ENCODE peak calls at places on chromosomes 6 and 20, in four cellular contexts. P is IMR-90, R is K562, O is GM12878. Y is an unnamed sample.
A peak's percentile ranks its signal among the peaks of the same experiment; 100 is the strongest.

GRCh38 chr6:81901589-81901988 is 149.1 kb upstream of the TENT5A start:
- DNase-seq in P (no peak), R (no peak), O (no peak), Y (no peak)

GRCh38 chr6:122749451-122750050 is 30.0 kb upstream of the FABP7 start:
- DNase-seq in P (no peak), R (no peak), O (no peak), Y (no peak)

GRCh38 chr20:58297394-58297793 is 12.1 kb upstream of the RAB22A start:
- DNase-seq in P (no peak), R (no peak), O (no peak), Y (no peak)

GRCh38 chr6:111727041-111727440 is 121.4 kb upstream of the TRAF3IP2 start:
- DNase-seq in P (peak; percentile 17), R (no peak), O (no peak), Y (no peak)

GRCh38 chr6:142162780-142163179 is 15.7 kb downstream of the VTA1 start:
- DNase-seq in P (no peak), R (no peak), O (no peak), Y (no peak)

GRCh38 chr6:42424906-42425474 is 26.7 kb downstream of the TRERF1 start:
- DNase-seq in P (no peak), R (no peak), O (no peak), Y (no peak)

GRCh38 chr6:87909849-87910248 is 137.8 kb upstream of the SPACA1 start:
- DNase-seq in P (peak; percentile 61), R (no peak), O (no peak), Y (peak; percentile 86)

GRCh38 chr6:49645139-49645538 is 8.5 kb upstream of the RHAG start:
- DNase-seq in P (no peak), R (no peak), O (no peak), Y (no peak)

GRCh38 chr6:152700427-152700826 is 2.7 kb downstream of the MYCT1 start:
- DNase-seq in P (peak; percentile 30), R (no peak), O (no peak), Y (peak; percentile 72)

GRCh38 chr20:32963176-32963575 is 41.1 kb downstream of the SUN5 start:
- DNase-seq in P (no peak), R (peak; percentile 3), O (no peak), Y (no peak)

GRCh38 chr20:35077341-35077740 is 15.3 kb downstream of the TRPC4AP start:
- DNase-seq in P (no peak), R (no peak), O (no peak), Y (no peak)

GRCh38 chr20:11195899-11196558 is 522.2 kb upstream of the JAG1 start:
- DNase-seq in P (peak; percentile 95), R (no peak), O (no peak), Y (peak; percentile 57)

GRCh38 chr20:34095825-34096224 is 16.2 kb downstream of the EIF2S2 start:
- DNase-seq in P (no peak), R (no peak), O (no peak), Y (no peak)

GRCh38 chr6:137903274-137903932 is 36.3 kb downstream of the TNFAIP3 start:
- DNase-seq in P (no peak), R (no peak), O (no peak), Y (no peak)

GRCh38 chr6:132011582-132011981 is 60.4 kb upstream of the CCN2 start:
- DNase-seq in P (no peak), R (no peak), O (no peak), Y (no peak)

GRCh38 chr20:44646641-44647274 is 4.7 kb downstream of the ADA start:
- DNase-seq in P (peak; percentile 77), R (no peak), O (peak; percentile 90), Y (peak; percentile 68)

GRCh38 chr6:21111399-21111725 is 482.2 kb upstream of the SOX4 start:
- DNase-seq in P (peak; percentile 1), R (no peak), O (no peak), Y (peak; percentile 71)

GRCh38 chr20:53657732-53658131 is 64.1 kb upstream of the ZNF217 start:
- DNase-seq in P (no peak), R (peak; percentile 44), O (no peak), Y (no peak)

GRCh38 chr6:21201181-21201580 is 392.4 kb upstream of the SOX4 start:
- DNase-seq in P (no peak), R (no peak), O (no peak), Y (no peak)

GRCh38 chr20:50569864-50570836 is 60.0 kb downstream of the PTPN1 start:
- DNase-seq in P (peak; percentile 37), R (peak; percentile 43), O (peak; percentile 68), Y (peak; percentile 42)

GRCh38 chr6:19804362-19805145 is 32.6 kb upstream of the ID4 start:
- DNase-seq in P (peak; percentile 96), R (peak; percentile 97), O (no peak), Y (peak; percentile 96)

GRCh38 chr6:2674857-2675256 is 75.9 kb downstream of the MYLK4 start:
- DNase-seq in P (no peak), R (no peak), O (no peak), Y (no peak)

GRCh38 chr6:27834384-27834783 is 77.8 kb downstream of the OR2B2 start:
- DNase-seq in P (no peak), R (no peak), O (no peak), Y (no peak)

GRCh38 chr6:158559895-158560786 is at the start of gene TMEM181:
- DNase-seq in P (peak; percentile 80), R (peak; percentile 97), O (peak; percentile 32), Y (peak; percentile 80)

GRCh38 chr20:62420846-62421715 is 6.3 kb downstream of the RBBP8NL start:
- DNase-seq in P (no peak), R (peak; percentile 44), O (no peak), Y (no peak)

GRCh38 chr20:48295966-48296421 is 510.7 kb upstream of the SULF2 start:
- DNase-seq in P (peak; percentile 76), R (no peak), O (no peak), Y (peak; percentile 57)

GRCh38 chr20:58389324-58389967 is 417 bp downstream of the VAPB start:
- DNase-seq in P (peak; percentile 32), R (peak; percentile 77), O (no peak), Y (peak; percentile 39)

GRCh38 chr6:26538936-26539615 is 910 bp downstream of the HMGN4 start:
- DNase-seq in P (no peak), R (no peak), O (no peak), Y (no peak)

GRCh38 chr6:121305957-121306607 is 28.2 kb downstream of the TBC1D32 start:
- DNase-seq in P (peak; percentile 25), R (peak; percentile 22), O (no peak), Y (peak; percentile 54)

GRCh38 chr6:98833101-98834059 is 994 bp upstream of the POU3F2 start:
- DNase-seq in P (peak; percentile 16), R (no peak), O (no peak), Y (peak; percentile 53)

GRCh38 chr6:108635505-108636226 is 74.9 kb downstream of the FOXO3 start:
- DNase-seq in P (no peak), R (no peak), O (no peak), Y (no peak)

GRCh38 chr20:36919715-36920333 is 31.7 kb downstream of the SAMHD1 start:
- DNase-seq in P (peak; percentile 74), R (peak; percentile 56), O (peak; percentile 13), Y (peak; percentile 67)

GRCh38 chr6:151054304-151054703 is 185.5 kb upstream of the AKAP12 start:
- DNase-seq in P (peak; percentile 62), R (no peak), O (no peak), Y (peak; percentile 34)

GRCh38 chr6:89941031-89941775 is 46.9 kb downstream of the GJA10 start:
- DNase-seq in P (no peak), R (no peak), O (no peak), Y (no peak)

GRCh38 chr6:89944181-89944755 is 50.0 kb downstream of the GJA10 start:
- DNase-seq in P (peak; percentile 25), R (no peak), O (no peak), Y (no peak)

GRCh38 chr6:89942601-89943000 is 48.3 kb downstream of the GJA10 start:
- DNase-seq in P (no peak), R (no peak), O (no peak), Y (no peak)

GRCh38 chr6:89941847-89942497 is 47.7 kb downstream of the GJA10 start:
- DNase-seq in P (no peak), R (no peak), O (no peak), Y (no peak)

GRCh38 chr6:89944826-89945407 is 50.6 kb downstream of the GJA10 start:
- DNase-seq in P (peak; percentile 33), R (no peak), O (no peak), Y (no peak)
- TF ChIP-seq FOS in P (no peak), R (no peak), O (no peak), Y (no peak)

GRCh38 chr20:4026093-4026601 is 10.8 kb upstream of the RNF24 start:
- DNase-seq in P (peak; percentile 88), R (peak; percentile 29), O (no peak), Y (peak; percentile 61)
- TF ChIP-seq FOS in P (no peak), R (no peak), O (no peak), Y (no peak)

GRCh38 chr6:106116125-106116524 is 30.0 kb downstream of the PRDM1 start:
- DNase-seq in P (peak; percentile 13), R (no peak), O (no peak), Y (peak; percentile 38)

GRCh38 chr6:106118835-106119443 is 32.8 kb downstream of the PRDM1 start:
- DNase-seq in P (no peak), R (no peak), O (no peak), Y (no peak)

GRCh38 chr6:106119526-106119925 is 33.4 kb downstream of the PRDM1 start:
- DNase-seq in P (no peak), R (no peak), O (no peak), Y (no peak)

GRCh38 chr6:106115231-106115630 is 29.1 kb downstream of the PRDM1 start:
- DNase-seq in P (no peak), R (no peak), O (no peak), Y (no peak)

GRCh38 chr6:106117579-106117978 is 31.4 kb downstream of the PRDM1 start:
- DNase-seq in P (no peak), R (no peak), O (no peak), Y (no peak)
- TF ChIP-seq FOS in P (no peak), R (no peak), O (no peak), Y (no peak)

GRCh38 chr6:11710221-11710836 is 68.3 kb downstream of the ADTRP start:
- DNase-seq in P (peak; percentile 43), R (no peak), O (no peak), Y (peak; percentile 16)
- TF ChIP-seq FOS in P (no peak), R (no peak), O (no peak), Y (no peak)

GRCh38 chr20:64116016-64116415 is 8.7 kb upstream of the NPBWR2 start:
- DNase-seq in P (no peak), R (no peak), O (no peak), Y (no peak)

GRCh38 chr20:64115171-64115911 is 8.0 kb upstream of the NPBWR2 start:
- DNase-seq in P (no peak), R (no peak), O (no peak), Y (no peak)

GRCh38 chr20:64119301-64119680 is 11.9 kb upstream of the NPBWR2 start:
- DNase-seq in P (no peak), R (no peak), O (no peak), Y (no peak)

GRCh38 chr20:64114356-64114971 is 7.1 kb upstream of the NPBWR2 start:
- DNase-seq in P (no peak), R (no peak), O (no peak), Y (no peak)

GRCh38 chr20:64116541-64117423 is 9.4 kb upstream of the NPBWR2 start:
- DNase-seq in P (no peak), R (no peak), O (no peak), Y (no peak)
- TF ChIP-seq FOS in P (no peak), R (no peak), O (no peak), Y (no peak)

GRCh38 chr6:6052216-6052615 is 45.5 kb upstream of the NRN1 start:
- DNase-seq in P (no peak), R (no peak), O (no peak), Y (no peak)

GRCh38 chr6:6057442-6058053 is 50.8 kb upstream of the NRN1 start:
- DNase-seq in P (no peak), R (peak; percentile 39), O (peak; percentile 53), Y (peak; percentile 57)

GRCh38 chr6:6058054-6058444 is 51.3 kb upstream of the NRN1 start:
- DNase-seq in P (no peak), R (no peak), O (no peak), Y (no peak)
- TF ChIP-seq FOS in P (no peak), R (no peak), O (no peak), Y (no peak)

Y was measured in endothelial cell of umbilical vein.